ENCODE peak calls at places on chromosomes 11 and 22, in five cellular contexts. Q, U, W, H and T are unnamed samples.

GRCh38 chr22:36156119-36156514 is 4.4 kb downstream of the APOL3 start:
- DNase-seq in Q (no peak), U (no peak), W (no peak), H (no peak), T (no peak)

GRCh38 chr11:47711816-47712215 is 3.4 kb downstream of the AGBL2 start:
- DNase-seq in Q (no peak), U (no peak), W (no peak), H (no peak), T (no peak)

GRCh38 chr22:48369789-48370507 is 1457.7 kb downstream of the BRD1 start:
- DNase-seq in Q (no peak), U (no peak), W (no peak), H (no peak), T (no peak)

GRCh38 chr11:12674936-12675696 is 895 bp downstream of the TEAD1 start:
- DNase-seq in Q (peak), U (no peak), W (peak), H (peak), T (no peak)

GRCh38 chr11:102882389-102883024 is 7.7 kb upstream of the MMP12 start:
- DNase-seq in Q (no peak), U (no peak), W (no peak), H (no peak), T (peak)

GRCh38 chr11:46930089-46930488 is 6.5 kb upstream of the CSTPP1 start:
- DNase-seq in Q (no peak), U (peak), W (no peak), H (no peak), T (no peak)

GRCh38 chr11:47356998-47357329 is 4.5 kb upstream of the MYBPC3 start:
- DNase-seq in Q (no peak), U (no peak), W (no peak), H (no peak), T (no peak)

GRCh38 chr11:72418834-72419560 is 15.3 kb downstream of the CLPB start:
- DNase-seq in Q (no peak), U (no peak), W (no peak), H (no peak), T (no peak)

GRCh38 chr11:116852261-116853125 is 15.1 kb upstream of the APOA1 start:
- DNase-seq in Q (no peak), U (no peak), W (no peak), H (no peak), T (no peak)

GRCh38 chr11:2810401-2811205 is 75.0 kb downstream of the CDKN1C start:
- DNase-seq in Q (peak), U (no peak), W (peak), H (no peak), T (no peak)

GRCh38 chr11:133531971-133532651 is at the start of gene OPCML:
- DNase-seq in Q (no peak), U (no peak), W (no peak), H (no peak), T (no peak)